ENCODE peak calls at places on chromosomes 3 and 15, in seven cellular contexts. One of them, this sample, is unnamed. For H3K36me3, the result is how much of the 10 kb centered on the place peaks cover.

GRCh38 chr3:12891391-12891984 is 50.1 kb upstream of the RPL32 start:
- DNase-seq in sigmoid colon: no peak
- DNase-seq in hepatocyte: no peak
- DNase-seq in endodermal cell: no peak
- DNase-seq in naive thymus-derived CD4-positive, alpha-beta T cell: no peak
- DNase-seq in bronchial epithelial cell: no peak
- DNase-seq in transverse colon: no peak
- DNase-seq in this sample: no peak

GRCh38 chr3:184015381-184016019 is 2.2 kb downstream of the ABCC5 start:
- DNase-seq in endodermal cell: no peak
- DNase-seq in sigmoid colon: no peak
- DNase-seq in bronchial epithelial cell: no peak
- DNase-seq in naive thymus-derived CD4-positive, alpha-beta T cell: no peak
- DNase-seq in hepatocyte: peak
- DNase-seq in transverse colon: peak
- DNase-seq in this sample: no peak

GRCh38 chr15:50137330-50137761 is 18.3 kb upstream of the ATP8B4 start:
- DNase-seq in endodermal cell: no peak
- DNase-seq in naive thymus-derived CD4-positive, alpha-beta T cell: no peak
- DNase-seq in sigmoid colon: no peak
- DNase-seq in transverse colon: no peak
- DNase-seq in hepatocyte: no peak
- DNase-seq in bronchial epithelial cell: peak
- DNase-seq in this sample: no peak

GRCh38 chr15:36499751-36500389 is 79.6 kb upstream of the CDIN1 start:
- DNase-seq in hepatocyte: peak
- DNase-seq in endodermal cell: no peak
- DNase-seq in naive thymus-derived CD4-positive, alpha-beta T cell: no peak
- DNase-seq in bronchial epithelial cell: no peak
- DNase-seq in transverse colon: no peak
- DNase-seq in sigmoid colon: no peak
- DNase-seq in this sample: no peak

GRCh38 chr15:65081758-65082157 is 5.2 kb downstream of the KBTBD13 start:
- DNase-seq in hepatocyte: no peak
- DNase-seq in bronchial epithelial cell: peak
- DNase-seq in transverse colon: no peak
- DNase-seq in naive thymus-derived CD4-positive, alpha-beta T cell: no peak
- DNase-seq in sigmoid colon: no peak
- DNase-seq in endodermal cell: no peak
- DNase-seq in this sample: no peak

GRCh38 chr3:1699361-1699920 is 399.2 kb upstream of the CNTN4 start:
- DNase-seq in sigmoid colon: peak
- DNase-seq in bronchial epithelial cell: no peak
- DNase-seq in hepatocyte: no peak
- DNase-seq in transverse colon: no peak
- DNase-seq in endodermal cell: no peak
- DNase-seq in naive thymus-derived CD4-positive, alpha-beta T cell: no peak
- DNase-seq in this sample: no peak

GRCh38 chr3:143605661-143605950 is 242.7 kb downstream of the SLC9A9 start:
- DNase-seq in naive thymus-derived CD4-positive, alpha-beta T cell: no peak
- DNase-seq in hepatocyte: no peak
- DNase-seq in transverse colon: no peak
- DNase-seq in endodermal cell: no peak
- DNase-seq in bronchial epithelial cell: no peak
- DNase-seq in sigmoid colon: no peak
- DNase-seq in this sample: no peak

GRCh38 chr15:67110958-67111864 is 45.8 kb downstream of the SMAD3 start:
- DNase-seq in hepatocyte: no peak
- DNase-seq in sigmoid colon: no peak
- DNase-seq in bronchial epithelial cell: no peak
- DNase-seq in transverse colon: no peak
- DNase-seq in endodermal cell: no peak
- DNase-seq in naive thymus-derived CD4-positive, alpha-beta T cell: no peak
- DNase-seq in this sample: no peak

GRCh38 chr3:117998071-117998470 is 1036.6 kb downstream of the IGSF11 start:
- DNase-seq in naive thymus-derived CD4-positive, alpha-beta T cell: no peak
- DNase-seq in transverse colon: no peak
- DNase-seq in bronchial epithelial cell: no peak
- DNase-seq in hepatocyte: no peak
- DNase-seq in endodermal cell: no peak
- DNase-seq in sigmoid colon: no peak
- DNase-seq in this sample: no peak

GRCh38 chr3:72694398-72694797 is 153.8 kb downstream of the SHQ1 start:
- DNase-seq in transverse colon: no peak
- DNase-seq in endodermal cell: peak
- DNase-seq in hepatocyte: no peak
- DNase-seq in naive thymus-derived CD4-positive, alpha-beta T cell: no peak
- DNase-seq in bronchial epithelial cell: no peak
- DNase-seq in sigmoid colon: no peak
- DNase-seq in this sample: no peak

GRCh38 chr15:71792521-71792920 is 17.8 kb upstream of the NR2E3 start:
- DNase-seq in transverse colon: no peak
- DNase-seq in hepatocyte: no peak
- DNase-seq in sigmoid colon: no peak
- DNase-seq in bronchial epithelial cell: peak
- DNase-seq in endodermal cell: no peak
- DNase-seq in naive thymus-derived CD4-positive, alpha-beta T cell: no peak
- DNase-seq in this sample: no peak

GRCh38 chr15:62757535-62757934 is 285.0 kb upstream of the TPM1 start:
- DNase-seq in endodermal cell: no peak
- DNase-seq in hepatocyte: no peak
- DNase-seq in naive thymus-derived CD4-positive, alpha-beta T cell: no peak
- DNase-seq in sigmoid colon: no peak
- DNase-seq in bronchial epithelial cell: no peak
- DNase-seq in transverse colon: no peak
- DNase-seq in this sample: no peak

GRCh38 chr15:62756995-62757360 is 285.6 kb upstream of the TPM1 start:
- DNase-seq in hepatocyte: no peak
- DNase-seq in transverse colon: no peak
- DNase-seq in sigmoid colon: no peak
- DNase-seq in endodermal cell: no peak
- DNase-seq in naive thymus-derived CD4-positive, alpha-beta T cell: no peak
- DNase-seq in bronchial epithelial cell: no peak
- DNase-seq in this sample: no peak

GRCh38 chr15:62758952-62759349 is 283.6 kb upstream of the TPM1 start:
- DNase-seq in sigmoid colon: no peak
- DNase-seq in transverse colon: no peak
- DNase-seq in hepatocyte: no peak
- DNase-seq in naive thymus-derived CD4-positive, alpha-beta T cell: no peak
- DNase-seq in endodermal cell: no peak
- DNase-seq in bronchial epithelial cell: no peak
- DNase-seq in this sample: no peak

GRCh38 chr15:62758126-62758951 is 284.2 kb upstream of the TPM1 start:
- DNase-seq in transverse colon: peak
- DNase-seq in sigmoid colon: peak
- DNase-seq in endodermal cell: no peak
- DNase-seq in hepatocyte: no peak
- DNase-seq in naive thymus-derived CD4-positive, alpha-beta T cell: no peak
- DNase-seq in bronchial epithelial cell: peak
- DNase-seq in this sample: no peak

DNA sequence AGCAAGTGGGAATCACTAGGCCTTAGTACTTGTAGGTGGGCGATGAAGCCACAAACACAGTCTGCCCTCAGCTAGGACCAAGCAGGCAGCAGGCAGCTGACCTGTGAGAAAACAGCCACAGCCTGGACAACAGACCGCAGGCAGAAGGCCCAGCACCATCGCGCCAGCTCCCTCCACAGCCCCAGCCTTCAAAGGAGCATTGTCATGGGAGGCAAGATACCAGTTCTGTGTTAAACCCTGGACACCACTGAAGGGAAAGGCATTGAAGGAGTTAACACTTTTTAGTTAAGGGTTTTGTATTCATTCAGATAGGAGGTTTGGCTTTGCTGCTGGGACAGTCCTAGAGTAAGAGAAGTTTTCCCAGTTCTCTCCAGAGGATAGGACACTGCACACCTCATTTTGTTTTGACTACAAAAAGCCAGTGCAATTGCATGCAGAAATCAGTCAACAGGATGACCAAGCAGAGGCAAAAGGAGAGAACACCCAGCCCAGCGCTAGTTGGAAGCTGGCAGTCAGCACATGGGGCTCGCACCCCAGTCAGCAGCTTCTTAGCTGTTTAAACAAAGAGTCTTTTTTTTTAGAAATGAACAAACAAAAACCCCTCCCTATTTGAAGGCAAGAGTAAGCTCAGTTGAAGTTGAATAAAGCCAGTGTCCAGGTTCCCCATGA is 286.1 kb upstream of the TPM1 start:
- DNase-seq in endodermal cell: no peak
- DNase-seq in sigmoid colon: no peak
- DNase-seq in bronchial epithelial cell: no peak
- DNase-seq in transverse colon: no peak
- DNase-seq in hepatocyte: no peak
- DNase-seq in naive thymus-derived CD4-positive, alpha-beta T cell: no peak
- DNase-seq in this sample: no peak
- H3K36me3 ChIP-seq in endodermal cell: half or more
- H3K36me3 ChIP-seq in sigmoid colon: under half
- H3K36me3 ChIP-seq in bronchial epithelial cell: under half
- H3K36me3 ChIP-seq in transverse colon: under half
- H3K36me3 ChIP-seq in hepatocyte: under half
- H3K36me3 ChIP-seq in naive thymus-derived CD4-positive, alpha-beta T cell: under half
- H3K36me3 ChIP-seq in this sample: under half

GRCh38 chr15:58423858-58424608 is 7.8 kb upstream of the LIPC start:
- DNase-seq in transverse colon: no peak
- DNase-seq in endodermal cell: no peak
- DNase-seq in bronchial epithelial cell: no peak
- DNase-seq in hepatocyte: no peak
- DNase-seq in sigmoid colon: no peak
- DNase-seq in naive thymus-derived CD4-positive, alpha-beta T cell: no peak
- DNase-seq in this sample: no peak

GRCh38 chr15:58426501-58426900 is 5.3 kb upstream of the LIPC start:
- DNase-seq in endodermal cell: no peak
- DNase-seq in transverse colon: no peak
- DNase-seq in sigmoid colon: no peak
- DNase-seq in bronchial epithelial cell: no peak
- DNase-seq in naive thymus-derived CD4-positive, alpha-beta T cell: no peak
- DNase-seq in hepatocyte: no peak
- DNase-seq in this sample: no peak

GRCh38 chr15:58424722-58425121 is 7.1 kb upstream of the LIPC start:
- DNase-seq in transverse colon: no peak
- DNase-seq in hepatocyte: no peak
- DNase-seq in bronchial epithelial cell: no peak
- DNase-seq in naive thymus-derived CD4-positive, alpha-beta T cell: no peak
- DNase-seq in sigmoid colon: no peak
- DNase-seq in endodermal cell: no peak
- DNase-seq in this sample: no peak

GRCh38 chr15:58425834-58426233 is 6.0 kb upstream of the LIPC start:
- DNase-seq in hepatocyte: no peak
- DNase-seq in transverse colon: no peak
- DNase-seq in sigmoid colon: no peak
- DNase-seq in naive thymus-derived CD4-positive, alpha-beta T cell: no peak
- DNase-seq in bronchial epithelial cell: no peak
- DNase-seq in endodermal cell: no peak
- DNase-seq in this sample: no peak

GRCh38 chr15:58425185-58425584 is 6.6 kb upstream of the LIPC start:
- DNase-seq in transverse colon: no peak
- DNase-seq in naive thymus-derived CD4-positive, alpha-beta T cell: no peak
- DNase-seq in bronchial epithelial cell: no peak
- DNase-seq in hepatocyte: peak
- DNase-seq in endodermal cell: no peak
- DNase-seq in sigmoid colon: no peak
- DNase-seq in this sample: no peak
- H3K36me3 ChIP-seq in transverse colon: under half
- H3K36me3 ChIP-seq in naive thymus-derived CD4-positive, alpha-beta T cell: under half
- H3K36me3 ChIP-seq in bronchial epithelial cell: under half
- H3K36me3 ChIP-seq in hepatocyte: under half
- H3K36me3 ChIP-seq in endodermal cell: under half
- H3K36me3 ChIP-seq in sigmoid colon: under half
- H3K36me3 ChIP-seq in this sample: under half

GRCh38 chr3:66227917-66228316 is 7.1 kb downstream of the SLC25A26 start:
- DNase-seq in naive thymus-derived CD4-positive, alpha-beta T cell: no peak
- DNase-seq in bronchial epithelial cell: no peak
- DNase-seq in sigmoid colon: no peak
- DNase-seq in hepatocyte: no peak
- DNase-seq in endodermal cell: no peak
- DNase-seq in transverse colon: no peak
- DNase-seq in this sample: no peak
- H3K36me3 ChIP-seq in naive thymus-derived CD4-positive, alpha-beta T cell: under half
- H3K36me3 ChIP-seq in bronchial epithelial cell: under half
- H3K36me3 ChIP-seq in sigmoid colon: under half
- H3K36me3 ChIP-seq in hepatocyte: under half
- H3K36me3 ChIP-seq in endodermal cell: under half
- H3K36me3 ChIP-seq in transverse colon: under half
- H3K36me3 ChIP-seq in this sample: under half

GRCh38 chr3:52144796-52145735 is 9.2 kb downstream of the POC1A start:
- DNase-seq in transverse colon: no peak
- DNase-seq in bronchial epithelial cell: no peak
- DNase-seq in endodermal cell: no peak
- DNase-seq in naive thymus-derived CD4-positive, alpha-beta T cell: no peak
- DNase-seq in hepatocyte: no peak
- DNase-seq in sigmoid colon: no peak
- DNase-seq in this sample: no peak
- H3K36me3 ChIP-seq in transverse colon: under half
- H3K36me3 ChIP-seq in bronchial epithelial cell: under half
- H3K36me3 ChIP-seq in endodermal cell: under half
- H3K36me3 ChIP-seq in naive thymus-derived CD4-positive, alpha-beta T cell: under half
- H3K36me3 ChIP-seq in hepatocyte: under half
- H3K36me3 ChIP-seq in sigmoid colon: under half
- H3K36me3 ChIP-seq in this sample: under half

GRCh38 chr3:41175365-41175764 is 23.9 kb upstream of the CTNNB1 start:
- DNase-seq in bronchial epithelial cell: no peak
- DNase-seq in endodermal cell: peak
- DNase-seq in hepatocyte: no peak
- DNase-seq in sigmoid colon: no peak
- DNase-seq in naive thymus-derived CD4-positive, alpha-beta T cell: no peak
- DNase-seq in transverse colon: no peak
- DNase-seq in this sample: no peak

GRCh38 chr3:41182504-41183059 is 16.7 kb upstream of the CTNNB1 start:
- DNase-seq in naive thymus-derived CD4-positive, alpha-beta T cell: no peak
- DNase-seq in sigmoid colon: no peak
- DNase-seq in hepatocyte: no peak
- DNase-seq in endodermal cell: no peak
- DNase-seq in transverse colon: no peak
- DNase-seq in bronchial epithelial cell: peak
- DNase-seq in this sample: no peak

GRCh38 chr3:41174703-41174964 is 24.7 kb upstream of the CTNNB1 start:
- DNase-seq in hepatocyte: no peak
- DNase-seq in naive thymus-derived CD4-positive, alpha-beta T cell: no peak
- DNase-seq in transverse colon: no peak
- DNase-seq in sigmoid colon: no peak
- DNase-seq in endodermal cell: no peak
- DNase-seq in bronchial epithelial cell: no peak
- DNase-seq in this sample: no peak

GRCh38 chr3:41176554-41176953 is 22.8 kb upstream of the CTNNB1 start:
- DNase-seq in transverse colon: no peak
- DNase-seq in hepatocyte: no peak
- DNase-seq in endodermal cell: no peak
- DNase-seq in bronchial epithelial cell: no peak
- DNase-seq in naive thymus-derived CD4-positive, alpha-beta T cell: no peak
- DNase-seq in sigmoid colon: no peak
- DNase-seq in this sample: no peak

GRCh38 chr3:41180396-41180795 is 18.9 kb upstream of the CTNNB1 start:
- DNase-seq in bronchial epithelial cell: no peak
- DNase-seq in hepatocyte: no peak
- DNase-seq in naive thymus-derived CD4-positive, alpha-beta T cell: no peak
- DNase-seq in sigmoid colon: no peak
- DNase-seq in transverse colon: no peak
- DNase-seq in endodermal cell: no peak
- DNase-seq in this sample: no peak
- H3K36me3 ChIP-seq in bronchial epithelial cell: under half
- H3K36me3 ChIP-seq in hepatocyte: under half
- H3K36me3 ChIP-seq in naive thymus-derived CD4-positive, alpha-beta T cell: under half
- H3K36me3 ChIP-seq in sigmoid colon: under half
- H3K36me3 ChIP-seq in transverse colon: under half
- H3K36me3 ChIP-seq in endodermal cell: under half
- H3K36me3 ChIP-seq in this sample: under half

This sample was measured in effector memory CD4-positive, alpha-beta T cell.